ENCODE peak calls at places on chromosome 21, in eight cellular contexts. W, K, L, J, P, R, G and S are unnamed samples.

GRCh38 chr21:32604484-32604883 is 7.7 kb downstream of the CFAP298 start:
- DNase-seq in W (no peak), K (no peak), L (no peak), J (no peak), P (no peak), R (no peak), G (no peak), S (no peak)

GRCh38 chr21:16420086-16420724 is 690.4 kb downstream of the USP25 start:
- DNase-seq in W (peak; percentile 16), K (peak; percentile 61), L (peak; percentile 62), J (peak; percentile 18), P (no peak), R (no peak), G (no peak), S (peak; percentile 13)

GRCh38 chr21:33396966-33397365 is 6.2 kb upstream of the IFNGR2 start:
- DNase-seq in W (peak; percentile 85), K (no peak), L (peak; percentile 46), J (peak; percentile 82), P (no peak), R (no peak), G (no peak), S (no peak)

GRCh38 chr21:42397291-42398129 is 1.7 kb upstream of the TMPRSS3 start:
- DNase-seq in W (no peak), K (peak; percentile 14), L (no peak), J (no peak), P (no peak), R (no peak), G (no peak), S (no peak)

GRCh38 chr21:42411891-42412635 is 8.4 kb downstream of the UBASH3A start:
- DNase-seq in W (peak; percentile 48), K (no peak), L (peak; percentile 63), J (no peak), P (no peak), R (no peak), G (no peak), S (no peak)

GRCh38 chr21:27693376-27693775 is 726.5 kb upstream of the ADAMTS5 start:
- DNase-seq in W (peak; percentile 42), K (no peak), L (peak; percentile 98), J (peak; percentile 73), P (peak; percentile 68), R (no peak), G (no peak), S (no peak)

GRCh38 chr21:32499249-32500055 is 85.9 kb downstream of the TCP10L start:
- DNase-seq in W (peak; percentile 51), K (no peak), L (no peak), J (peak; percentile 62), P (no peak), R (no peak), G (no peak), S (no peak)

GRCh38 chr21:38933731-38934130 is 128.0 kb downstream of the ETS2 start:
- DNase-seq in W (no peak), K (no peak), L (no peak), J (no peak), P (no peak), R (no peak), G (no peak), S (no peak)

GRCh38 chr21:42319851-42320602 is 4.8 kb upstream of the TFF3 start:
- DNase-seq in W (no peak), K (no peak), L (no peak), J (no peak), P (no peak), R (no peak), G (no peak), S (peak; percentile 14)

GRCh38 chr21:36319767-36320420 is at the start of gene MORC3:
- DNase-seq in W (peak; percentile 98), K (peak; percentile 99), L (peak; percentile 99), J (peak; percentile 99), P (peak; percentile 95), R (peak; percentile 99), G (peak; percentile 98), S (peak; percentile 95)
- TF ChIP-seq CTCF in W (no peak), K (no peak), L (no peak), J (no peak), P (no peak), R (no peak), G (no peak), S (no peak)

GRCh38 chr21:35198982-35199732 is 150.1 kb upstream of the RUNX1 start:
- DNase-seq in W (no peak), K (no peak), L (no peak), J (no peak), P (no peak), R (no peak), G (no peak), S (no peak)

GRCh38 chr21:35199733-35200015 is 150.6 kb upstream of the RUNX1 start:
- DNase-seq in W (no peak), K (no peak), L (no peak), J (no peak), P (no peak), R (no peak), G (no peak), S (no peak)

GRCh38 chr21:35196128-35196527 is 147.0 kb upstream of the RUNX1 start:
- DNase-seq in W (no peak), K (no peak), L (no peak), J (no peak), P (no peak), R (no peak), G (no peak), S (no peak)

GRCh38 chr21:35197191-35197590 is 148.1 kb upstream of the RUNX1 start:
- DNase-seq in W (no peak), K (no peak), L (no peak), J (peak; percentile 64), P (no peak), R (no peak), G (no peak), S (no peak)

DNA sequence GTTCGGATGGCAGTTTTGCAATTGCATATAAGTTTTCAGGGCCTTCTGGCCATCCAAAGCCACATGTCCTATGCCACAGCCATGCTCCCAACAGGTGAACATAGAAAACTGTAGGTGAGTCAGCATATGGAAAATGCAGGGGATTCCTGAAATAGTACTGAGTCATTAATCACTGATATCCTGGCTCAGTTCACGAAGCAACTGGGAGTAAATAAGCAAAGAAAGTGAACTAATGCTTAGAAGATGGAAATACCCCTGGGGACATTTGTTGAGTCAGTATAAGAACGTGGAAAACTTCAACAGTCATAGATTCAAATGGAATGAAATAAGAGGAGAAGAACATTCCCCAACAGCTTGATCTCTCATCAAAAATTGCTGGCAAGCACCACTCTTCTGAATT is 148.9 kb upstream of the RUNX1 start:
- DNase-seq in W (peak; percentile 75), K (no peak), L (peak; percentile 99), J (peak; percentile 96), P (peak; percentile 90), R (no peak), G (peak; percentile 79), S (peak; percentile 33)
- TF ChIP-seq CTCF in W (no peak), K (no peak), L (no peak), J (no peak), P (no peak), R (no peak), G (no peak), S (no peak)

DNA sequence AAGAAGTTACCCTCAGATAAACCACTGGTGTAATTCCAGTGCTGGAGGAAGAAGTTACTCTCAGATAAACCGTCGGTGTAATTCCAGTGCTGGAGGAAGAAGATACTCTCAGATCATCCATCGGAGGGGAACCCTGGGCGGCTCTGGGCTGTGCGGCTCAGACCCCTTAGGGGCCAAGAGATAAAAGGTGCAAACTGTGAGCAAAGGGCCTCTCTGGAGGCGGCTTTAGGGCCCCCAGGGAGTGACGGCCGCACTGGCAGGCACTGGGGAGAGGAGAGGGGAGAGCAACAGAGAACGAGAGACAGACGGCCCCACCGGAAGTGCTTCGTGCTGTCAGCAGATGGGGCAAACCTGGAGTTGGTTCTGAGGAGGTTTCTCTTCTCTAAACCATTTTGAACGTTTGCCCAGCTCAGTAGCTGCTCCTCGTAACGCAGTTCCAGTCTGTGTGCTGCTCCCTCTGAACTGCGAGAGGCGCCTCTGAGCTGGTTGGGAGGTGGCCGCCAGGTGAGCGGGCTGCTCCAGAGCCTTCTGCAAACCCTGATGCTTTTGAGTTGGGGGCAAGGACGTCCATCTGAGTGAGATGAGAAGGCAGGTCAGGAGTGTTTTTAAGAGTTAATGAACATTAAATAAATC is 62.6 kb upstream of the COL6A1 start:
- DNase-seq in W (no peak), K (no peak), L (no peak), J (no peak), P (no peak), R (peak; percentile 36), G (no peak), S (no peak)
- TF ChIP-seq CTCF in W (no peak), K (no peak), L (no peak), J (no peak), P (no peak), R (no peak), G (no peak), S (no peak)

DNA sequence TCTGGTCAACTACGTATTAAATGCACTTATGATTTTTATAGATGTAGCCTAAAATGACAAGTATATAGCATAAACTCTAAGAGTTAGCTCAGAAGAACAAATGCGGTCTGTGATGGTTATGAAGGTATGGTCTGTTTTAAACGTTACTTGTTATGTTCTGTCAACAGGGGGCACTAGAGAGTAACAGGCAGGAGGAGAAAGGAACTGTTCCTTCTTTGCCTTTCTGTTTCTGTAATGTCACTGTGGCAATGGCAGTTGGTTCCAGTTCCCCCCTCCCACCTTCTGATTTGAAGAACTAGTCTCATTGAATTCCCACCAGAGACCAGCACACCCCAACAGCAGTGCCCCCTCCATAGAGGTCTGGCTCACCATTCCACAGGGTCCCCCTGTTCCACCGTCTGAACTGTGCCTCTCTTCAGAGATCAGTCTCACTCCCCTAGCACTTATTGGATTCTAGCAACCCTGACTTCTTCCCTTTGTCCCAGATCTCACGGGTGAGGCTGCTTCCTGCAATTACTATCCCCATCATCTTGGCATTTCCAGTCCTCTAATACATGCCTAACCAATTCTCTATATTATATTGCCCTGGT is 14.0 kb downstream of the KRTAP24-1 start:
- DNase-seq in W (no peak), K (no peak), L (no peak), J (no peak), P (no peak), R (peak; percentile 59), G (no peak), S (no peak)
- TF ChIP-seq CTCF in W (peak; percentile 34), K (no peak), L (peak; percentile 60), J (no peak), P (no peak), R (peak; percentile 48), G (peak; percentile 24), S (no peak)

GRCh38 chr21:36156815-36157670 is at the start of gene DOP1B:
- DNase-seq in W (no peak), K (no peak), L (no peak), J (no peak), P (no peak), R (peak; percentile 66), G (no peak), S (no peak)
- TF ChIP-seq CTCF in W (no peak), K (no peak), L (no peak), J (no peak), P (no peak), R (no peak), G (no peak), S (no peak)

GRCh38 chr21:37220433-37220980 is 46.6 kb downstream of the VPS26C start:
- DNase-seq in W (peak; percentile 24), K (no peak), L (peak; percentile 11), J (peak; percentile 50), P (no peak), R (peak; percentile 76), G (no peak), S (no peak)
- TF ChIP-seq CTCF in W (peak; percentile 25), K (no peak), L (peak; percentile 10), J (no peak), P (peak; percentile 35), R (no peak), G (no peak), S (peak; percentile 11)